ENCODE peak calls at places on chromosome 5, in nine cellular contexts. X is lower lobe of right lung; N is CD4-positive, CD25-positive, alpha-beta regulatory T cell; R is mucosa of gallbladder; B is lung microvascular endothelial cell; S is glutamatergic neuron; A is Daoy; Q is HCT116; G is NCI-H510A treated with DMSO at 0.1 percent for 48 hours. J is an unnamed sample.

GRCh38 chr5:101102506-101102905 is 199.4 kb upstream of the ST8SIA4 start:
- DNase-seq in X (no peak), N (no peak), R (no peak), B (no peak), S (no peak), A (no peak), Q (peak; percentile 15), G (peak; percentile 19), J (no peak)

GRCh38 chr5:143469125-143469524 is 65.6 kb upstream of the NR3C1 start:
- DNase-seq in X (no peak), N (no peak), R (no peak), B (no peak), S (no peak), A (no peak), Q (no peak), G (no peak), J (no peak)

GRCh38 chr5:95958308-95959014 is 3.2 kb downstream of the ELL2 start:
- DNase-seq in X (no peak), N (no peak), R (no peak), B (no peak), S (no peak), A (peak; percentile 39), Q (no peak), G (no peak), J (peak; percentile 47)

GRCh38 chr5:136115183-136115865 is 17.3 kb upstream of the SMAD5 start:
- DNase-seq in X (no peak), N (no peak), R (no peak), B (no peak), S (no peak), A (no peak), Q (no peak), G (no peak), J (no peak)

GRCh38 chr5:19790811-19791466 is 197.1 kb downstream of the CDH18 start:
- DNase-seq in X (no peak), N (no peak), R (no peak), B (no peak), S (no peak), A (no peak), Q (no peak), G (no peak), J (no peak)

GRCh38 chr5:132656774-132657355 is 1.1 kb upstream of the IL13 start:
- DNase-seq in X (no peak), N (no peak), R (no peak), B (no peak), S (no peak), A (no peak), Q (no peak), G (no peak), J (no peak)

GRCh38 chr5:113474100-113474700 is 14.1 kb downstream of the MCC start:
- DNase-seq in X (no peak), N (no peak), R (no peak), B (no peak), S (no peak), A (no peak), Q (no peak), G (no peak), J (peak; percentile 36)

GRCh38 chr5:139147743-139148079 is 50.5 kb downstream of the SIL1 start:
- DNase-seq in X (peak; percentile 61), N (no peak), R (peak; percentile 54), B (peak; percentile 9), S (no peak), A (peak; percentile 62), Q (no peak), G (peak; percentile 25), J (no peak)

GRCh38 chr5:109396965-109397364 is 12.8 kb downstream of the PJA2 start:
- DNase-seq in X (no peak), N (no peak), R (no peak), B (no peak), S (no peak), A (no peak), Q (no peak), G (no peak), J (no peak)

GRCh38 chr5:151678146-151678545 is 8.6 kb downstream of the SPARC start:
- DNase-seq in X (no peak), N (no peak), R (no peak), B (peak; percentile 43), S (no peak), A (no peak), Q (no peak), G (no peak), J (no peak)

GRCh38 chr5:56640763-56641406 is 174.5 kb upstream of the MAP3K1 start:
- DNase-seq in X (peak; percentile 63), N (no peak), R (peak; percentile 78), B (no peak), S (no peak), A (no peak), Q (no peak), G (no peak), J (peak; percentile 58)